ENCODE peak calls at places on chromosomes 1 and 21, in four cellular contexts. I, H, L and C are unnamed samples.

GRCh38 chr1:38114231-38114630 is 67.6 kb upstream of the POU3F1 start:
- DNase-seq in I (no peak), H (no peak), L (no peak), C (no peak)

GRCh38 chr1:71565267-71565666 is 484.4 kb upstream of the ZRANB2 start:
- DNase-seq in I (no peak), H (no peak), L (no peak), C (no peak)

GRCh38 chr1:35533596-35533995 is 23.6 kb downstream of the KIAA0319L start:
- DNase-seq in I (no peak), H (peak; percentile 28), L (no peak), C (no peak)

GRCh38 chr1:216758182-216758581 is 35.0 kb upstream of the ESRRG start:
- DNase-seq in I (no peak), H (no peak), L (no peak), C (no peak)

GRCh38 chr1:189022015-189022414 is 1455.6 kb downstream of the BRINP3 start:
- DNase-seq in I (no peak), H (no peak), L (no peak), C (no peak)

GRCh38 chr1:226960944-226961765 is 21.1 kb downstream of the COQ8A start:
- DNase-seq in I (no peak), H (no peak), L (no peak), C (no peak)

GRCh38 chr1:119626841-119627240 is 21.2 kb downstream of the ZNF697 start:
- DNase-seq in I (no peak), H (no peak), L (no peak), C (peak; percentile 22)

GRCh38 chr21:23522750-23523149 is 2084.5 kb downstream of the MRPL39 start:
- DNase-seq in I (no peak), H (no peak), L (no peak), C (no peak)

GRCh38 chr1:94654031-94654430 is 112.5 kb upstream of the F3 start:
- DNase-seq in I (no peak), H (no peak), L (peak; percentile 23), C (no peak)

GRCh38 chr1:212678456-212679410 is 20.9 kb downstream of the BATF3 start:
- DNase-seq in I (peak; percentile 88), H (no peak), L (no peak), C (no peak)

GRCh38 chr1:116693759-116694482 is 26.4 kb upstream of the IGSF3 start:
- DNase-seq in I (no peak), H (no peak), L (no peak), C (no peak)

GRCh38 chr1:212822956-212823355 is 24.5 kb downstream of the SPATA45 start:
- DNase-seq in I (no peak), H (no peak), L (no peak), C (no peak)

GRCh38 chr21:25578070-25578961 is 29.0 kb downstream of the MRPL39 start:
- DNase-seq in I (peak; percentile 63), H (no peak), L (peak; percentile 6), C (no peak)

GRCh38 chr1:27560271-27561125 is 43.4 kb downstream of the AHDC1 start:
- DNase-seq in I (no peak), H (no peak), L (no peak), C (no peak)

GRCh38 chr1:198253668-198254067 is 96.9 kb downstream of the NEK7 start:
- DNase-seq in I (peak; percentile 50), H (no peak), L (no peak), C (no peak)

GRCh38 chr1:188425687-188426086 is 1596.9 kb downstream of the PLA2G4A start:
- DNase-seq in I (no peak), H (no peak), L (no peak), C (no peak)

GRCh38 chr1:3186526-3186921 is 117.5 kb downstream of the PRDM16 start:
- DNase-seq in I (no peak), H (peak; percentile 37), L (no peak), C (peak; percentile 31)

GRCh38 chr1:234270103-234270502 is 103.2 kb upstream of the COA6 start:
- DNase-seq in I (no peak), H (no peak), L (no peak), C (no peak)

GRCh38 chr1:201016211-201016651 is 7.3 kb downstream of the KIF21B start:
- DNase-seq in I (no peak), H (peak; percentile 59), L (no peak), C (peak; percentile 48)

GRCh38 chr1:204684206-204684536 is 1.4 kb downstream of the LRRN2 start:
- DNase-seq in I (no peak), H (no peak), L (no peak), C (no peak)

GRCh38 chr1:216927111-216927510 is 203.9 kb upstream of the ESRRG start:
- DNase-seq in I (no peak), H (no peak), L (no peak), C (no peak)

GRCh38 chr1:206445116-206445515 is 25.2 kb upstream of the IKBKE start:
- DNase-seq in I (no peak), H (no peak), L (no peak), C (no peak)

GRCh38 chr1:85894651-85895050 is 186.4 kb upstream of the ZNHIT6 start:
- DNase-seq in I (peak; percentile 3), H (no peak), L (peak; percentile 25), C (peak; percentile 45)

GRCh38 chr1:60078182-60078581 is 4.6 kb upstream of the C1orf87 start:
- DNase-seq in I (no peak), H (no peak), L (no peak), C (no peak)

GRCh38 chr1:155219592-155220031 is 11.1 kb downstream of the MTX1 start:
- DNase-seq in I (no peak), H (peak; percentile 31), L (no peak), C (peak; percentile 39)

GRCh38 chr1:36889846-36890245 is 144.5 kb downstream of the GRIK3 start:
- DNase-seq in I (no peak), H (no peak), L (no peak), C (no peak)

GRCh38 chr1:93344886-93345632 is 648 bp upstream of the DR1 start:
- DNase-seq in I (no peak), H (no peak), L (peak; percentile 31), C (no peak)

GRCh38 chr21:36699546-36700294 is 805 bp downstream of the SIM2 start:
- DNase-seq in I (no peak), H (no peak), L (no peak), C (no peak)

GRCh38 chr21:28336299-28336698 is 656.4 kb downstream of the LTN1 start:
- DNase-seq in I (no peak), H (no peak), L (peak; percentile 16), C (no peak)

GRCh38 chr1:211885746-211886522 is 55.4 kb upstream of the LPGAT1 start:
- DNase-seq in I (no peak), H (no peak), L (peak; percentile 87), C (no peak)

GRCh38 chr1:38117444-38117887 is 70.9 kb upstream of the POU3F1 start:
- DNase-seq in I (no peak), H (no peak), L (no peak), C (no peak)

GRCh38 chr1:218553197-218553596 is 208.1 kb downstream of the TGFB2 start:
- DNase-seq in I (no peak), H (peak; percentile 23), L (no peak), C (peak; percentile 17)

GRCh38 chr1:89555550-89555949 is 30.9 kb downstream of the LRRC8B start:
- DNase-seq in I (no peak), H (no peak), L (no peak), C (no peak)

GRCh38 chr1:1298861-1299685 is 8.7 kb downstream of the ACAP3 start:
- DNase-seq in I (no peak), H (no peak), L (no peak), C (no peak)
- TF ChIP-seq SP1 in I (no peak), H (no peak), L (no peak), C (no peak)

DNA sequence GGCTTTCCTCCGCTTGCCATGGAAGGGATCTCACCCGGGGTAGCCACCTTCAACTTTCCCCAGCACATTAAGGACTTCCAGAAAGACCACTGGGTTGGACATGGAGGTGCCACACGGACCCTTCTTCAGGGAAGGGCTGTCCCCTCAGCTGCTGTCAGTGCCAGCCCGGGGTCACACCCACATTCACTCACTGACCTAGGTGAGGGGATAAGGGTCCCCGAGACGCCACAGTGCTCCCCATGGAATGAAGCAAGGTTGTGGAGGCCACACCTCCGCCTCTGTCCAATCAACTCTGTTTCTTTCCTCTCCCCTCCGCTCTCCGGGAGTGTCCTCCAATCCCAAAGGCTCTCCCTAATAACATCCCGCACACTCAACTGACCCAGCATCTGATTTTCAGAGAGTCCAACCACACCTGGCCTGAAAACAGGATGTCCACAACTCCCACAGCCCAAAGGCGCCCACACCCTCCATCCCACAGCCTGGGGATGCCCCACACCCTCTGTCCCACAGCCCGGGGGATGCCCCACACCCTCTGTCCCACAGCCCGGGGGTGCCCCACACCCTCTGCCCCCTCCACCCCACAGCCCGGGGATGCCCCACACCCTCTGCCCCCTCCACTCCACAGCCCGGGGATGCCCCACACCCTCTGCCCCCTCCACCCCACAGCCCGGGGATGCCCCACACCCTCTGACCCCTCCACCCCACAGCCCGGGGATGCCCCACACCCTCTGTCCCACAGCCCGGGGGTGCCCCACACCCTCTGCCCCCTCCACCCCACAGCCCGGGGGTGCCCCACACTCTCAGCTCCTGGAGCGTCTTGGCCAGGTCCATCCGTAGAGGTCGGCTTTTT is 19.3 kb downstream of the RSPH1 start:
- DNase-seq in I (no peak), H (no peak), L (no peak), C (no peak)
- TF ChIP-seq TARDBP in I (no peak), H (no peak), L (no peak), C (no peak)

DNA sequence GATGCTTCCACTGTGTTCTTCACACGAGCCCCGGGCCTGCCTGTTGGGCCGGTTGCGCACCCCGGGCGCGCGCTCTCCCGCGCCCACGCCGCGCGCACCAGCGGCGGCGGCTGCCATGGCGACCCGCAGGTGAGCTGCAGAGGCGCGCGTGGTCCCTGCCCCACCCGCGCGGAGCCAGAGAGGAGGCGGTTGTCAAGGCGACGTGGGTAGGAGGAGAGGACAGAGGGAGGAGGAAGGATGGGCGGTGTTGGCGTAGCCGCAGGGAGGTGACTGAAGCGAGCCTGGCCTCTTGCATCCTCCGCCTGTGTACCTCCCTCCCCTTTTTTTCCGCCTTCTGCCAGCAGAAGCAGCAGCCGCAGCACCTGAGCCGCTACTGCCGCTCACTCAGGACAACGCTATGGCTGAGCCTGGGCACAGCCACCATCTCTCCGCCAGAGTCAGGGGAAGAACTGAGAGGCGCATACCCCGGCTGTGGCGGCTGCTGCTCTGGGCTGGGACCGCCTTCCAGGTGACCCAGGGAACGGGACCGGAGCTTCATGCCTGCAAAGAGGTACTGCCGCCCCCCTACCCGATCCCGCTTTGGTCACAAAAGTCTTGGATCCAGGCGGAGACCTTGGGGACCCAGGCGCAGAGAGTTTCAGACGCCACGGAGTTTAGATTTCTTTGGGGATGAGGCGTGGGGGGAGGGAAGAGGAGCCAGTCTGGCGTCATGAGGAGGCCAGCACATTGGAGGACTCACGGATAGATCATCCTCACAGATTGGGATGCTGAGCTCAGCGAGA is at the start of gene ELAPOR1:
- DNase-seq in I (no peak), H (no peak), L (no peak), C (no peak)
- TF ChIP-seq FOXK2 in I (no peak), H (no peak), L (no peak), C (no peak)

DNA sequence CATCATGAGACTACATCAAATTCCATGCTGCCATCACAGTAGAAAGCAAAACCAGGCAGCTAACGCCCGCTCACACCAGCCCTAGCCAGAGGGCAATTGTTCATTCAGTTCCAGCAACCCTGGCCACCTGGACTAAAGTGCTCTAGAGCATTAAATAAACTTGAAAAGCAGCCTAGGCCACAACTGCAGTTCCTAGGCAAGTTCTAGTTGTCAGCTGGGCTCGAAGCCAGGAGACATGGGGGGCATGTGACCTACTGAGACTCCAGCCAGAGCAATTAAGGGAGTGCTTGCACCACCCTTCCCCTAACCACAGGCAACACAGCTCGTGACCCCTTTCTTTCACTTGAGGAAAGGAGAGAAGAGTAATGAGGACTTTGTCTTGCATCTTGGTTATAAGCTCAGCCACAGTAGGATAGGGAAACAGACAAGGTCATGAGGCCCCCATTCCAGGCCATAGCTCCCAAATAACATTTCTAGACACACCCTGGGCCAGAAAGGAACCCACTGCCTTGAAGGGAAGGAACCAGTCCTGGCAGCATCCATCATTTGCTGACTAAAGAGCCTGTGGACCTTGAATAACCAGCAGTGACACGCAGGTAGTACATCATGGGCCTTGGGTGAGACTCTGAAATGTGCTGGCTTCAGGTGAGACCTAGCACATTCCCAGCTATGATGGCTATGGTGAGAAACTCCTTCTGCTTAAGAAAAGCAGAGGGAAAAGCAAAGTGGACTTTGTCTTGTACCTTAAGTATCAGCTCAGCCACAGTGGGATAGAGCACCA is 77.0 kb downstream of the ZZZ3 start:
- DNase-seq in I (no peak), H (no peak), L (no peak), C (no peak)
- TF ChIP-seq SP1 in I (no peak), H (no peak), L (no peak), C (no peak)